ENCODE peak calls at places on chromosomes 12 and 14, in eight cellular contexts. J is epithelial cell of esophagus, G is cardiac muscle cell, E is RWPE1, S is mucosa of descending colon, C is astrocyte of the cerebellum, A is uterus, Z is nephron progenitor cell. Y is an unnamed sample.

GRCh38 chr14:61569783-61570182 is 125.5 kb upstream of the HIF1A start:
- DNase-seq in J (peak), G (peak), E (peak), S (no peak), C (peak), A (no peak), Z (no peak), Y (peak)

GRCh38 chr14:32657081-32657480 is 281.6 kb upstream of the NPAS3 start:
- DNase-seq in J (peak), G (peak), E (peak), S (no peak), C (peak), A (no peak), Z (no peak), Y (peak)

GRCh38 chr14:23094666-23095195 is at the start of gene ACIN1:
- DNase-seq in J (peak), G (peak), E (peak), S (peak), C (peak), A (peak), Z (peak), Y (peak)

GRCh38 chr14:74882103-74882920 is 596 bp downstream of the DLST start:
- DNase-seq in J (peak), G (peak), E (peak), S (peak), C (no peak), A (no peak), Z (peak), Y (peak)

GRCh38 chr14:23670489-23670888 is 34.3 kb downstream of the DHRS2 start:
- DNase-seq in J (peak), G (no peak), E (no peak), S (no peak), C (no peak), A (no peak), Z (no peak), Y (no peak)

GRCh38 chr14:55881577-55882241 is 236.5 kb upstream of the PELI2 start:
- DNase-seq in J (peak), G (peak), E (peak), S (no peak), C (no peak), A (no peak), Z (no peak), Y (peak)

GRCh38 chr14:73709904-73710469 is 4.2 kb downstream of the PNMA1 start:
- DNase-seq in J (no peak), G (no peak), E (no peak), S (no peak), C (no peak), A (no peak), Z (no peak), Y (no peak)

GRCh38 chr14:75119056-75119455 is 7.8 kb downstream of the NEK9 start:
- DNase-seq in J (peak), G (peak), E (no peak), S (no peak), C (no peak), A (no peak), Z (no peak), Y (peak)

GRCh38 chr12:49137476-49137875 is 6.3 kb upstream of the TUBA1B start:
- DNase-seq in J (no peak), G (no peak), E (no peak), S (no peak), C (no peak), A (no peak), Z (no peak), Y (peak)

GRCh38 chr12:102452605-102453004 is 27.8 kb downstream of the IGF1 start:
- DNase-seq in J (no peak), G (no peak), E (no peak), S (no peak), C (no peak), A (no peak), Z (no peak), Y (no peak)

GRCh38 chr12:89971880-89972279 is 263.2 kb upstream of the ATP2B1 start:
- DNase-seq in J (no peak), G (peak), E (no peak), S (no peak), C (no peak), A (no peak), Z (no peak), Y (peak)

GRCh38 chr12:57227315-57228115 is 2.0 kb upstream of the SHMT2 start:
- DNase-seq in J (peak), G (no peak), E (no peak), S (no peak), C (no peak), A (no peak), Z (no peak), Y (peak)

GRCh38 chr12:123427036-123427769 is 9.3 kb downstream of the RILPL2 start:
- DNase-seq in J (no peak), G (no peak), E (no peak), S (peak), C (no peak), A (no peak), Z (no peak), Y (no peak)

GRCh38 chr12:88833641-88834116 is 253.4 kb upstream of the KITLG start:
- DNase-seq in J (peak), G (no peak), E (no peak), S (no peak), C (no peak), A (no peak), Z (no peak), Y (peak)

GRCh38 chr12:70040141-70040540 is 203.1 kb upstream of the CNOT2 start:
- DNase-seq in J (no peak), G (peak), E (no peak), S (no peak), C (no peak), A (no peak), Z (no peak), Y (peak)

GRCh38 chr12:90899456-90900182 is 55.4 kb downstream of the CCER1 start:
- DNase-seq in J (peak), G (no peak), E (peak), S (no peak), C (no peak), A (no peak), Z (no peak), Y (peak)

GRCh38 chr12:55060470-55060869 is 40.7 kb downstream of the NEUROD4 start:
- DNase-seq in J (peak), G (no peak), E (peak), S (no peak), C (no peak), A (no peak), Z (no peak), Y (no peak)

GRCh38 chr14:91374897-91375747 is 42.5 kb downstream of the CCDC88C start:
- DNase-seq in J (no peak), G (no peak), E (no peak), S (peak), C (no peak), A (no peak), Z (no peak), Y (no peak)

GRCh38 chr12:26854028-26854387 is 21.0 kb upstream of the ITPR2 start:
- DNase-seq in J (no peak), G (no peak), E (no peak), S (no peak), C (no peak), A (no peak), Z (no peak), Y (no peak)
- TF ChIP-seq CTCF in J (no peak), G (no peak), E (peak), S (no peak), C (no peak), A (no peak), Z (no peak), Y (no peak)

DNA sequence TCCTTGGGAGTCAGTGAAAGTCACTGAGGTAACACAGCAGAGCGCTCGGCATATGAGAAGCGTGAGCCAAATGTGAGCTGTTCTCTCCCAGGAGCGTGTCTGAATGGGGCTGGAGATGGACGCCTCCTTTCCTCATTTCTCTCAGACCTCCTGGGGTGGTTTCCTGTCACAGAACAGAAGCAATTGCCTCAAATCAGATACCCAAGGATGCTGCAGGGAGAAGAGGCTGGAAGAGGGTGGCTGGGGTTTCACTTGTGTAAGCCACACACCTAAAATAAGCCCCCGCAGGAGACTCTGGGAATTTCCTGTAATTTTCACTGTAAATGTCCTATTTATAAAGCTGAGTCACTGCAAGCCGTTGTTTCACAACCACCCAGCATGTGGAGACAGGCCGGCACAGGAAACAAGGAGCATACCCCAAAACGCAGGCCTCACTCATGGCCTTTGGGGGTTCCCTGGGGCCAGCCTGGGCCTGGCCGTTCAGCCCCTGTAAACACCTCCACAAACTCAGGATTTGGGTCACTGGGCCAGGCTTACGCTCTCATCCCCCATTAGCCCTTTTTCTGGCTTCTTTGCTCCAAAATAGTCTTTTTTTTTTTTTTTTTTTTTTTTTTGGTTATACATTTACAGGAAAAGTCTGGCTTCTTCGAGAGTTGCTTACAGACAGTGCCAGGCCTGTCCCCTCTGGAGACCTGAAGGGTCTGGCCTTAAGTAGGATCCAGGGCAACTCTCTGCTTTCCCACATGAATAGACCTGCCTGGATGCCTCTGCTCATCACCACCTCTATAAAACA is 55.3 kb downstream of the VCPKMT start:
- DNase-seq in J (peak), G (peak), E (peak), S (no peak), C (peak), A (peak), Z (no peak), Y (peak)
- TF ChIP-seq CTCF in J (peak), G (peak), E (no peak), S (no peak), C (peak), A (peak), Z (no peak), Y (peak)

GRCh38 chr12:93990832-93991748 is 157.3 kb upstream of the PLXNC1 start:
- DNase-seq in J (peak), G (peak), E (no peak), S (no peak), C (peak), A (no peak), Z (peak), Y (peak)
- TF ChIP-seq CTCF in J (peak), G (peak), E (no peak), S (no peak), C (peak), A (peak), Z (peak), Y (peak)

GRCh38 chr12:77294016-77294415 is 228.6 kb upstream of the E2F7 start:
- DNase-seq in J (peak), G (peak), E (peak), S (no peak), C (no peak), A (no peak), Z (no peak), Y (no peak)
- TF ChIP-seq CTCF in J (no peak), G (no peak), E (no peak), S (no peak), C (no peak), A (no peak), Z (no peak), Y (no peak)

GRCh38 chr12:21774358-21775129 is at the start of gene KCNJ8:
- DNase-seq in J (no peak), G (peak), E (no peak), S (peak), C (peak), A (peak), Z (peak), Y (peak)

GRCh38 chr12:21773799-21774198 is 707 bp downstream of the KCNJ8 start:
- DNase-seq in J (no peak), G (no peak), E (no peak), S (no peak), C (no peak), A (no peak), Z (no peak), Y (no peak)

GRCh38 chr12:21775130-21775920 is 819 bp upstream of the KCNJ8 start:
- DNase-seq in J (no peak), G (no peak), E (no peak), S (no peak), C (no peak), A (no peak), Z (no peak), Y (no peak)

GRCh38 chr12:21771311-21771710 is 3.2 kb downstream of the KCNJ8 start:
- DNase-seq in J (no peak), G (no peak), E (no peak), S (no peak), C (no peak), A (no peak), Z (no peak), Y (peak)

GRCh38 chr12:21773263-21773741 is 1.2 kb downstream of the KCNJ8 start:
- DNase-seq in J (no peak), G (peak), E (no peak), S (peak), C (no peak), A (peak), Z (peak), Y (peak)
- TF ChIP-seq CTCF in J (no peak), G (peak), E (no peak), S (no peak), C (peak), A (no peak), Z (peak), Y (peak)

GRCh38 chr12:115657081-115658013 is 620.1 kb downstream of the MED13L start:
- DNase-seq in J (peak), G (no peak), E (peak), S (no peak), C (no peak), A (no peak), Z (no peak), Y (no peak)
- TF ChIP-seq CTCF in J (no peak), G (no peak), E (no peak), S (no peak), C (no peak), A (no peak), Z (no peak), Y (no peak)